ENCODE peak calls at places on chromosomes 3 and 15, in ten cellular contexts. F, X, L, M, U, S, W, P, J and I are unnamed samples.

GRCh38 chr3:190384241-190384863 is 3.6 kb upstream of the CLDN16 start:
- DNase-seq in F (no peak), X (peak; percentile 49), L (peak; percentile 78), M (no peak), U (peak; percentile 83), S (peak; percentile 12), W (no peak), P (peak; percentile 7), J (no peak), I (no peak)

GRCh38 chr3:153601422-153601853 is 439.4 kb downstream of the RAP2B start:
- DNase-seq in F (no peak), X (no peak), L (no peak), M (no peak), U (no peak), S (no peak), W (no peak), P (no peak), J (no peak), I (no peak)

GRCh38 chr15:42384597-42384996 is 25.3 kb downstream of the CAPN3 start:
- DNase-seq in F (no peak), X (no peak), L (no peak), M (no peak), U (no peak), S (no peak), W (no peak), P (no peak), J (no peak), I (no peak)

GRCh38 chr15:33941279-33942063 is 26.8 kb upstream of the CHRM5 start:
- DNase-seq in F (no peak), X (no peak), L (no peak), M (no peak), U (no peak), S (no peak), W (no peak), P (no peak), J (peak; percentile 85), I (no peak)

GRCh38 chr3:3145831-3146230 is 19.1 kb downstream of the TRNT1 start:
- DNase-seq in F (no peak), X (no peak), L (no peak), M (no peak), U (no peak), S (no peak), W (no peak), P (no peak), J (no peak), I (no peak)

GRCh38 chr15:69402816-69403215 is 11.3 kb upstream of the KIF23 start:
- DNase-seq in F (no peak), X (no peak), L (no peak), M (no peak), U (no peak), S (no peak), W (no peak), P (no peak), J (no peak), I (no peak)

GRCh38 chr15:91348812-91349500 is 248.9 kb downstream of the SV2B start:
- DNase-seq in F (peak; percentile 34), X (no peak), L (peak; percentile 72), M (no peak), U (no peak), S (no peak), W (no peak), P (no peak), J (no peak), I (no peak)

GRCh38 chr15:78666010-78666409 is 25.0 kb upstream of the CHRNB4 start:
- DNase-seq in F (no peak), X (no peak), L (no peak), M (no peak), U (no peak), S (no peak), W (no peak), P (no peak), J (no peak), I (no peak)

GRCh38 chr15:64774556-64775523 is 549 bp downstream of the RBPMS2 start:
- DNase-seq in F (no peak), X (no peak), L (no peak), M (peak; percentile 46), U (no peak), S (no peak), W (peak; percentile 77), P (peak; percentile 24), J (no peak), I (no peak)

GRCh38 chr3:21783834-21784233 is 32.8 kb upstream of the ZNF385D start:
- DNase-seq in F (no peak), X (no peak), L (no peak), M (no peak), U (no peak), S (no peak), W (no peak), P (no peak), J (no peak), I (no peak)

GRCh38 chr3:78887608-78888011 is 880.2 kb downstream of the ROBO1 start:
- DNase-seq in F (no peak), X (no peak), L (no peak), M (no peak), U (no peak), S (no peak), W (no peak), P (no peak), J (no peak), I (no peak)

GRCh38 chr15:99305761-99306505 is 54.7 kb downstream of the LRRC28 start:
- DNase-seq in F (no peak), X (no peak), L (peak; percentile 31), M (no peak), U (peak; percentile 82), S (no peak), W (peak; percentile 76), P (no peak), J (peak; percentile 35), I (no peak)

GRCh38 chr15:26767169-26767670 is 5.6 kb downstream of the GABRB3 start:
- DNase-seq in F (no peak), X (no peak), L (no peak), M (no peak), U (no peak), S (no peak), W (no peak), P (no peak), J (no peak), I (no peak)

GRCh38 chr3:155323063-155323666 is 29.7 kb upstream of the STRIT1 start:
- DNase-seq in F (no peak), X (peak; percentile 79), L (peak; percentile 59), M (peak; percentile 13), U (peak; percentile 62), S (peak; percentile 56), W (no peak), P (peak; percentile 12), J (peak; percentile 40), I (no peak)

GRCh38 chr15:27902680-27903385 is 196.3 kb downstream of the OCA2 start:
- DNase-seq in F (no peak), X (no peak), L (no peak), M (no peak), U (no peak), S (no peak), W (no peak), P (no peak), J (no peak), I (no peak)

GRCh38 chr3:197083486-197083885 is 53.9 kb upstream of the MELTF start:
- DNase-seq in F (no peak), X (peak; percentile 80), L (peak; percentile 60), M (no peak), U (no peak), S (peak; percentile 54), W (no peak), P (peak; percentile 63), J (peak; percentile 3), I (no peak)